ENCODE peak calls at places on chromosomes 12 and 14, in five cellular contexts. Z, N, J, P and W are unnamed samples.

GRCh38 chr14:75981426-75981825 is 369 bp downstream of the TGFB3 start:
- DNase-seq in Z (peak), N (peak), J (no peak), P (no peak), W (no peak)

GRCh38 chr14:75079521-75079920 is 10.1 kb downstream of the ZC2HC1C start:
- DNase-seq in Z (no peak), N (no peak), J (no peak), P (no peak), W (no peak)

GRCh38 chr14:89422181-89422951 is 5.3 kb upstream of the FOXN3 start:
- DNase-seq in Z (no peak), N (no peak), J (no peak), P (no peak), W (no peak)

GRCh38 chr14:66575014-66575413 is 67.1 kb downstream of the GPHN start:
- DNase-seq in Z (no peak), N (no peak), J (no peak), P (no peak), W (no peak)

GRCh38 chr14:96017882-96018281 is 21.3 kb upstream of the C14orf132 start:
- DNase-seq in Z (no peak), N (no peak), J (no peak), P (no peak), W (no peak)

GRCh38 chr12:45220366-45220931 is 4.6 kb downstream of the ANO6 start:
- DNase-seq in Z (no peak), N (no peak), J (no peak), P (no peak), W (peak)

GRCh38 chr12:13680916-13681315 is 300.5 kb downstream of the GRIN2B start:
- DNase-seq in Z (no peak), N (no peak), J (no peak), P (no peak), W (no peak)

GRCh38 chr12:39780527-39781446 is 161.2 kb upstream of the ABCD2 start:
- DNase-seq in Z (no peak), N (no peak), J (no peak), P (no peak), W (no peak)

GRCh38 chr14:44945264-44945663 is 16.5 kb downstream of the KLHL28 start:
- DNase-seq in Z (no peak), N (no peak), J (no peak), P (peak), W (no peak)

GRCh38 chr12:5493018-5493417 is 61.1 kb downstream of the NTF3 start:
- DNase-seq in Z (peak), N (no peak), J (no peak), P (no peak), W (no peak)

GRCh38 chr14:73783107-73783727 is 68.4 kb upstream of the PTGR2 start:
- DNase-seq in Z (peak), N (no peak), J (no peak), P (no peak), W (no peak)
- H3K4me3 ChIP-seq in Z (no peak), N (no peak), J (no peak), P (no peak), W (no peak)

GRCh38 chr12:96368233-96368632 is 32.0 kb downstream of the CDK17 start:
- DNase-seq in Z (no peak), N (no peak), J (no peak), P (no peak), W (peak)

GRCh38 chr12:96364092-96364700 is 36.0 kb downstream of the CDK17 start:
- DNase-seq in Z (no peak), N (no peak), J (no peak), P (no peak), W (no peak)

GRCh38 chr12:96365604-96366230 is 34.5 kb downstream of the CDK17 start:
- DNase-seq in Z (no peak), N (no peak), J (no peak), P (peak), W (no peak)

GRCh38 chr12:96368687-96369086 is 31.6 kb downstream of the CDK17 start:
- DNase-seq in Z (no peak), N (no peak), J (no peak), P (no peak), W (no peak)

GRCh38 chr12:96366255-96366654 is 34.0 kb downstream of the CDK17 start:
- DNase-seq in Z (no peak), N (no peak), J (no peak), P (no peak), W (no peak)
- H3K4me2 ChIP-seq in Z (no peak), N (no peak), J (no peak), P (no peak), W (no peak)

DNA sequence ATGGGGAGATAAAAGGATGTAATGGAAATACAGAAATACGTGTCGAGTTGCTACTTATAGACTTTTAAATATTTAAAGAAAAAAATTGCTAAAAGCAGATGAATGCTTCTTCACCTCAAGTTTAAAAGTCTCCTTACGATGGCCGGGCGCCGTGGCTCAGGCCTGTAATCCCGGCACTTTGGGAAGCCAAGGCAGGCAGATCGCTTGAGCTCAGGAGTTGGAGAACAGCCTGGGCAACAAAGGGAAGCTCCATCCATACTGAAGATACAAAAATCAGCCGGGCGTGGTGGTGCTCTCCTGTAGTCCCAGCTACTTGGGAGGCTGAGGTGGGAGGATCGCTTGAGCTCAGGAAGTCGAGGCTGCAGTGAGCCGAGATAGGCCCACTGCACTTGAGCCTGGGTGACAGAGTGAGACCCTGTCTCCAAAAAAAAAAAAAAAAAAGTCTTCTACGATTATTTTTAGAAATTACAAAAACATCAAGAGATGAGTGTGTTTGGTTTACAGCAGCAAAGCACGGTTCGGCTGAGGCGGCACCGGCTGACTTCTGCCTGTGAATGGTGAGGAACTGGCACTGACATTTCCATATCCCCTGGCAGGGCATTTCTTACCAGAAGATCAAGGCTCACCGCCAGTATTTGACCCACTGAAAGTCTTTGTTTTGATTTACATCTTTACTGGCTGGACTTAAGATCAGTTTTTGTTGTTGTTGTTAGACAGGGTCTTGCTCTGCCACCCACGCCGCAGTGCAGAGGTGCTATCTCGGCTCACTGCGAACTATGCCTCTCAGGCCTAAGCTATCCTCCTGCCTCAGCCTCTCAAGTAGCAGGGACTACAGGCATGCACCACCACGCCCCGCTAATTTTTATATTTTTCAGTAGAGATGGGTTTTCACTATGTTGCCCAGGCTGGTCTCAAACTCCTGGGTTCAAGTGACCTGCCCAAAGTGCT is 3.9 kb upstream of the MTA1 start:
- DNase-seq in Z (no peak), N (no peak), J (no peak), P (no peak), W (no peak)
- H3K4me3 ChIP-seq in Z (peak), N (no peak), J (peak), P (peak), W (no peak)

GRCh38 chr12:97082029-97082428 is 175.0 kb downstream of the NEDD1 start:
- DNase-seq in Z (no peak), N (no peak), J (no peak), P (no peak), W (no peak)
- H3K4me2 ChIP-seq in Z (no peak), N (no peak), J (no peak), P (no peak), W (no peak)

GRCh38 chr14:63045234-63045611 is at the start of gene KCNH5:
- DNase-seq in Z (peak), N (no peak), J (peak), P (peak), W (peak)

GRCh38 chr14:63050694-63051093 is 5.4 kb upstream of the KCNH5 start:
- DNase-seq in Z (no peak), N (no peak), J (no peak), P (no peak), W (no peak)

GRCh38 chr14:63051301-63051700 is 6.0 kb upstream of the KCNH5 start:
- DNase-seq in Z (no peak), N (no peak), J (no peak), P (no peak), W (peak)

GRCh38 chr14:63046339-63047268 is 1.3 kb upstream of the KCNH5 start:
- DNase-seq in Z (peak), N (no peak), J (no peak), P (no peak), W (peak)

DNA sequence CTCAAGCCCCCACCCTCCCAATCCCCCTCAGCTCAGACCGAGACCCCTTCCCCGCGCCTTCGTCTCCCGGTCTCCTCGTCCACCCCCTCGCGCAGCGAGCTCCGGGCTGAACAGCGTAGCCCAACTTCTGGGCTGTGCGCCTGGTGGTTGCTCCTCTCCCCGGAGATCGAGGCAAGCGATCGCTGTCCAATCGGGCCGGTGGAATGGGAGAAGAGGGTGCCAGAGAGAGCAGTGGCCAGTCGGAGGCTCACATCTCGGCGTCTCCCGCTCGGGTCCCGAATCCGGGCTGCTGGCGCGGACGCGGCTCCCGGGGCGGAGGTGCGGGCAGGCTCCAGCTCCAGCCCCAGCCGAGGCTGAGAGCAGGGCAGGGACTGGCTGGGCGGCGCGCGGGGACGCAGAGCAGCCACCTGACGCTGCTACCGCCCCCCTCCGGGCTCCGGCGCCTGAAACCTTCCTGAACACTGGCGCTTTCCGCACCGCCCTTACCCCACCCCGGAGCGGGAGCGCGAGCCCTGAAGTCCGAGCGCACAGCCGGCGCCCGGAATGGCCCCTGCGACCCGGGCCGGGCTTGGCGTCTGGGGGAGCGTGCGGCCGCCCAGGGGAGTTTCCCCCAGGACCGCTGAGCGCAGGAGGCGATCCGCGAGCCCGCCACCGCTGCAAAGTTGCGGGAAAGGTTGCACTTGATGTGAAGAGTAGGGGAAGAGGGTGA is 508 bp upstream of the KCNH5 start:
- DNase-seq in Z (peak), N (no peak), J (peak), P (peak), W (peak)
- H3K4me3 ChIP-seq in Z (peak), N (no peak), J (peak), P (peak), W (peak)

DNA sequence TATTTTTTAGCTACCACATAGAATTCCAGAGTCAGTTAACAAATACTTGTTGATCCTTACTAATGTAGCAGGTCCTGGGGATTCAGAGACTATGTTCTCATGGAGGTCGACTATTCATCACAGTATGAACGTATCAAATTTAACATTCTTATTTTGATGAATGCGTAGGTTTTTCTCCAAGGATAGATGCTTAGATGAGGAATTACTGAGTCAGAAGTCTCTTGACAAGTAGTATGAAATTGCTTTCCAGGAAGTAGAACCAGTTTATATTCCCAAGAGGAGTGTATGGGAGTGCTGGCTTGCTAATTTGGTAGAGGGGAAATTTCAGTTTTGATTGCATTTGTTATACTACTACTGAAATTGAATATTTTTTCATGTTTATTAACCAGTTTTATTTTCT is 42.8 kb upstream of the CRADD start:
- DNase-seq in Z (no peak), N (no peak), J (no peak), P (peak), W (no peak)
- H3K4me2 ChIP-seq in Z (no peak), N (no peak), J (no peak), P (no peak), W (no peak)

GRCh38 chr12:103838254-103838914 is 2.6 kb downstream of the NT5DC3 start:
- DNase-seq in Z (no peak), N (no peak), J (no peak), P (no peak), W (no peak)
- H3K4me3 ChIP-seq in Z (no peak), N (no peak), J (no peak), P (peak), W (peak)

DNA sequence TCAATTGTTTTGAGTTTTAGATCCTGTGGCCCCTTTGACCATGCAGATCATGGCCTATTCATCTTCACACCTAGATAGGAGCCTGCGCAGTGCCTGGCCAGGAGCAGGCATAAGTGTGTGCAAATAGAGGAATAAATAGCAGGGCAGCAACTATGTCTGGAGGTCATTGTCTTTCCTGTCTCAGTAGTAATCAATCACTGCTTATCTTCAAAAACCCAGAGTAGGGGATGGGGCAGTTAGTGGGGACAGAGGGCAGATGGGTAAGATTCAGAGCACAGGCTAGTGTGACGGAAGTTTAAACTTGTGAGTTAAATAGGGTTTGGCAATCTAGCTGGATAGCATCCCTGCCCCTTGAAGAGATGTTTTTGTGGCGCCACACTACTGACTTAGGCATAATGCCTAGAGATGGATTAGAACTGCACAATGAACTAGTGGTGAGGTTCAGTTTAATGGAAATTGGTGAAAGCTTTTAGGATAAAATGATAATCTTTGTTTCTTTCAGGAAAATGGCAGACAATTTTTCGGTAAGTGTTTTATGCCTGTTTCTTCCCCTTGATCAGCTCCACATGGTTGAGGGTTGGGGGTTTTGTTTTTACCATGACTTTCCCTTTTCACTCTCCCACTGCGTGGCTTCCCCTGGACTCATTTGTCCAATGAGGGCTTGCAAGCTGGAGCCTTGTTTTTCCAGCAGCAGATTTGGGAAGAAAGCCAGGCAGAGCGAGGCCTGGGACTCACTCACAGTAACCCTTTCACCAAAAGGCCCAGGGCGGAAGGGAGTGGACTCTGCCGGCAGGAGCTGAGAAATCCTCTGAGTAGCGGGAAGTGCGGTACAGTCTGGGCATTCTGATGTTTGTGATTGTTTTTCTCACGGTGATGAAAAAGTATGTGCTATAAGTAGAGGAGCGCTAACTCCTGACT is 8.1 kb downstream of the LGALS3 start:
- DNase-seq in Z (no peak), N (no peak), J (no peak), P (peak), W (peak)
- H3K4me2 ChIP-seq in Z (no peak), N (no peak), J (no peak), P (peak), W (peak)